ENCODE peak calls at places on chromosomes 3 and 15, in six cellular contexts. One of them, this sample, is unnamed.

GRCh38 chr3:160129459-160130061 is 95.7 kb upstream of the C3orf80 start:
- DNase-seq in non-pigmented ciliary epithelial cell: peak
- DNase-seq in NCI-H1105: no peak
- DNase-seq in NCI-H524: no peak
- DNase-seq in neural crest cell: no peak
- DNase-seq in dorsolateral prefrontal cortex: no peak
- DNase-seq in this sample: no peak

GRCh38 chr3:141542202-141542959 is 55.6 kb downstream of the RASA2 start:
- DNase-seq in NCI-H524: no peak
- DNase-seq in dorsolateral prefrontal cortex: no peak
- DNase-seq in non-pigmented ciliary epithelial cell: no peak
- DNase-seq in NCI-H1105: no peak
- DNase-seq in neural crest cell: no peak
- DNase-seq in this sample: no peak

GRCh38 chr3:48157950-48158376 is 30.3 kb downstream of the CDC25A start:
- DNase-seq in NCI-H1105: no peak
- DNase-seq in neural crest cell: peak
- DNase-seq in NCI-H524: no peak
- DNase-seq in dorsolateral prefrontal cortex: peak
- DNase-seq in non-pigmented ciliary epithelial cell: no peak
- DNase-seq in this sample: peak

GRCh38 chr3:163601426-163601825 is 1476.9 kb downstream of the SI start:
- DNase-seq in NCI-H1105: no peak
- DNase-seq in non-pigmented ciliary epithelial cell: no peak
- DNase-seq in dorsolateral prefrontal cortex: no peak
- DNase-seq in NCI-H524: no peak
- DNase-seq in neural crest cell: no peak
- DNase-seq in this sample: no peak

GRCh38 chr3:106877632-106878031 is 499.6 kb upstream of the CCDC54 start:
- DNase-seq in NCI-H1105: no peak
- DNase-seq in NCI-H524: no peak
- DNase-seq in non-pigmented ciliary epithelial cell: peak
- DNase-seq in neural crest cell: no peak
- DNase-seq in dorsolateral prefrontal cortex: no peak
- DNase-seq in this sample: no peak

GRCh38 chr3:45688194-45688881 is 858 bp upstream of the SACM1L start:
- DNase-seq in dorsolateral prefrontal cortex: peak
- DNase-seq in non-pigmented ciliary epithelial cell: no peak
- DNase-seq in neural crest cell: peak
- DNase-seq in NCI-H1105: peak
- DNase-seq in NCI-H524: peak
- DNase-seq in this sample: peak

GRCh38 chr15:44550256-44550655 is 13.3 kb downstream of the EIF3J start:
- DNase-seq in NCI-H524: peak
- DNase-seq in neural crest cell: no peak
- DNase-seq in dorsolateral prefrontal cortex: no peak
- DNase-seq in NCI-H1105: no peak
- DNase-seq in non-pigmented ciliary epithelial cell: no peak
- DNase-seq in this sample: no peak

GRCh38 chr3:180180795-180181194 is 144.1 kb upstream of the PEX5L start:
- DNase-seq in neural crest cell: no peak
- DNase-seq in NCI-H1105: no peak
- DNase-seq in NCI-H524: no peak
- DNase-seq in dorsolateral prefrontal cortex: no peak
- DNase-seq in non-pigmented ciliary epithelial cell: no peak
- DNase-seq in this sample: no peak

GRCh38 chr3:197292083-197293042 is 6.0 kb downstream of the DLG1 start:
- DNase-seq in dorsolateral prefrontal cortex: no peak
- DNase-seq in NCI-H524: no peak
- DNase-seq in non-pigmented ciliary epithelial cell: no peak
- DNase-seq in neural crest cell: no peak
- DNase-seq in NCI-H1105: no peak
- DNase-seq in this sample: no peak

GRCh38 chr3:118075873-118076272 is 958.8 kb downstream of the IGSF11 start:
- DNase-seq in dorsolateral prefrontal cortex: no peak
- DNase-seq in neural crest cell: no peak
- DNase-seq in NCI-H1105: no peak
- DNase-seq in non-pigmented ciliary epithelial cell: no peak
- DNase-seq in NCI-H524: peak
- DNase-seq in this sample: no peak

This sample was measured in NCI-H146.